ENCODE peak calls at places on chromosomes 5 and 9, in six cellular contexts. One of them, this sample, is unnamed. For H3K4me1 and H3K9me3, the result is how much of the 10 kb centered on the place peaks cover.

GRCh38 chr5:75734913-75735789 is 17.9 kb upstream of the POC5 start:
- DNase-seq in A549: peak
- DNase-seq in left ventricle myocardium inferior: peak
- DNase-seq in lung: no peak
- DNase-seq in right cardiac atrium: no peak
- DNase-seq in psoas muscle: no peak
- DNase-seq in this sample: peak

GRCh38 chr9:20624201-20625002 is 2.1 kb upstream of the MLLT3 start:
- DNase-seq in A549: peak
- DNase-seq in left ventricle myocardium inferior: peak
- DNase-seq in lung: peak
- DNase-seq in right cardiac atrium: peak
- DNase-seq in psoas muscle: no peak
- DNase-seq in this sample: peak

GRCh38 chr5:59562756-59563389 is 330.7 kb downstream of the PDE4D start:
- DNase-seq in A549: peak
- DNase-seq in left ventricle myocardium inferior: no peak
- DNase-seq in lung: peak
- DNase-seq in right cardiac atrium: no peak
- DNase-seq in psoas muscle: peak
- DNase-seq in this sample: no peak

GRCh38 chr5:138696501-138696900 is 56.7 kb upstream of the CTNNA1 start:
- DNase-seq in A549: no peak
- DNase-seq in left ventricle myocardium inferior: no peak
- DNase-seq in lung: no peak
- DNase-seq in right cardiac atrium: peak
- DNase-seq in psoas muscle: no peak
- DNase-seq in this sample: no peak

GRCh38 chr9:114031948-114032688 is 46.0 kb downstream of the AMBP start:
- DNase-seq in A549: no peak
- DNase-seq in left ventricle myocardium inferior: no peak
- DNase-seq in lung: no peak
- DNase-seq in right cardiac atrium: peak
- DNase-seq in psoas muscle: no peak
- DNase-seq in this sample: no peak

GRCh38 chr9:94528886-94529285 is 26.0 kb upstream of the PCAT7 start:
- DNase-seq in A549: no peak
- DNase-seq in left ventricle myocardium inferior: no peak
- DNase-seq in lung: no peak
- DNase-seq in right cardiac atrium: no peak
- DNase-seq in psoas muscle: no peak
- DNase-seq in this sample: no peak

GRCh38 chr5:134120386-134121138 is 6.1 kb downstream of the TCF7 start:
- DNase-seq in A549: no peak
- DNase-seq in left ventricle myocardium inferior: no peak
- DNase-seq in lung: no peak
- DNase-seq in right cardiac atrium: no peak
- DNase-seq in psoas muscle: no peak
- DNase-seq in this sample: no peak

GRCh38 chr5:176418251-176418650 is 1.9 kb upstream of the CLTB start:
- DNase-seq in A549: peak
- DNase-seq in left ventricle myocardium inferior: no peak
- DNase-seq in lung: no peak
- DNase-seq in right cardiac atrium: no peak
- DNase-seq in psoas muscle: no peak
- DNase-seq in this sample: no peak

GRCh38 chr9:2859776-2860379 is 16.0 kb upstream of the PUM3 start:
- DNase-seq in A549: peak
- DNase-seq in left ventricle myocardium inferior: peak
- DNase-seq in lung: peak
- DNase-seq in right cardiac atrium: peak
- DNase-seq in psoas muscle: peak
- DNase-seq in this sample: peak

GRCh38 chr5:10934789-10935355 is 173.8 kb upstream of the DAP start:
- DNase-seq in A549: no peak
- DNase-seq in left ventricle myocardium inferior: no peak
- DNase-seq in lung: no peak
- DNase-seq in right cardiac atrium: no peak
- DNase-seq in psoas muscle: no peak
- DNase-seq in this sample: no peak

GRCh38 chr9:7597716-7598115 is 201.9 kb downstream of the DMAC1 start:
- DNase-seq in A549: no peak
- DNase-seq in left ventricle myocardium inferior: no peak
- DNase-seq in lung: no peak
- DNase-seq in right cardiac atrium: no peak
- DNase-seq in psoas muscle: no peak
- DNase-seq in this sample: no peak

GRCh38 chr9:92943062-92943616 is 4.2 kb upstream of the FGD3 start:
- DNase-seq in A549: no peak
- DNase-seq in left ventricle myocardium inferior: peak
- DNase-seq in lung: no peak
- DNase-seq in right cardiac atrium: no peak
- DNase-seq in psoas muscle: peak
- DNase-seq in this sample: no peak

GRCh38 chr5:40233268-40233667 is 446.4 kb upstream of the PTGER4 start:
- DNase-seq in A549: no peak
- DNase-seq in left ventricle myocardium inferior: no peak
- DNase-seq in lung: no peak
- DNase-seq in right cardiac atrium: no peak
- DNase-seq in psoas muscle: no peak
- DNase-seq in this sample: no peak

GRCh38 chr5:179801304-179802206 is 5.1 kb downstream of the MGAT4B start:
- DNase-seq in A549: peak
- DNase-seq in left ventricle myocardium inferior: peak
- DNase-seq in lung: peak
- DNase-seq in right cardiac atrium: peak
- DNase-seq in psoas muscle: peak
- DNase-seq in this sample: peak

GRCh38 chr9:130331573-130331972 is 66.0 kb downstream of the HMCN2 start:
- DNase-seq in A549: peak
- DNase-seq in left ventricle myocardium inferior: peak
- DNase-seq in lung: peak
- DNase-seq in right cardiac atrium: peak
- DNase-seq in psoas muscle: peak
- DNase-seq in this sample: peak

GRCh38 chr9:130332384-130332926 is 66.9 kb downstream of the HMCN2 start:
- DNase-seq in A549: no peak
- DNase-seq in left ventricle myocardium inferior: no peak
- DNase-seq in lung: no peak
- DNase-seq in right cardiac atrium: no peak
- DNase-seq in psoas muscle: no peak
- DNase-seq in this sample: no peak

GRCh38 chr9:130329061-130329460 is 63.5 kb downstream of the HMCN2 start:
- DNase-seq in A549: no peak
- DNase-seq in left ventricle myocardium inferior: no peak
- DNase-seq in lung: no peak
- DNase-seq in right cardiac atrium: no peak
- DNase-seq in psoas muscle: no peak
- DNase-seq in this sample: no peak

GRCh38 chr9:130330202-130330601 is 64.6 kb downstream of the HMCN2 start:
- DNase-seq in A549: no peak
- DNase-seq in left ventricle myocardium inferior: no peak
- DNase-seq in lung: no peak
- DNase-seq in right cardiac atrium: no peak
- DNase-seq in psoas muscle: no peak
- DNase-seq in this sample: no peak

DNA sequence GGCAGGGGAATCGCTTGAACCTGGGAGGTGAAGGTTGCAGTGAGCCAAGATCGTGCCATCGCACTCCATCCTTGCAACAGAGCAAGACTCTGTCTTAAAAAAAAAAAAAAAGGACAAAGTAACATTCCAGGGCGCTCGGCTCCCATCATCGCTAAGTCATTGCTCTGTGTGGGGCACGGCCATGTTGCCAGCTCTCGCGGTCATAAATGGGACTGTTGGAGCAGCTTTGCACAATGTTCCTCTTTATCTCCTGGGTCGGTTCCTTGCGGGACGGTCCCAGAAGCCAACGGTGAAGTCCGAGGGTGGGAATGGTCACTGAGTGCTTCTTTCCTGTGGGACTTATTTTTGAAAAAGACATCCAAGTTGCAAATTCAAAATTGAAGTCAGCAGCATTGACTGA is 65.5 kb downstream of the HMCN2 start:
- DNase-seq in A549: no peak
- DNase-seq in left ventricle myocardium inferior: no peak
- DNase-seq in lung: no peak
- DNase-seq in right cardiac atrium: peak
- DNase-seq in psoas muscle: no peak
- DNase-seq in this sample: no peak
- H3K4me1 ChIP-seq in A549: under half
- H3K4me1 ChIP-seq in left ventricle myocardium inferior: under half
- H3K4me1 ChIP-seq in lung: under half
- H3K4me1 ChIP-seq in right cardiac atrium: under half
- H3K4me1 ChIP-seq in psoas muscle: under half
- H3K4me1 ChIP-seq in this sample: under half

DNA sequence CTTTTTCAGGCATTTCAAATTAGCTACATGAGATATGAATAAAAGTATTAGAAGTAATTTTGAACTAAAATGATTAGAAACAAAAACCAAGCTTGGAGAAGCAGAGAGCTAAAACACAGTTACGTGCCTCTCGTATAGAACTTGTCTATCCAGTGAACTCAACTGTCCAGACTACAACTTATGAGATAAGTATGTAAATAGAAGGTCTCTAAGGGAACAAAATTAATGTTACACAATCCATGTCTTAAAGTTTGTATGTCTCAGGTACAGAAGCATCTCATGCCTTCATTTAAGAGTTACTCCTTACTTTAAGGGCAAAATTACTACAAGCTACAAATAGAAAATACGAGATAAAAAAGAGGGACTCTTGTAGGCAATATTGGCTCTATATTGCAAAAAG is 316.8 kb downstream of the CETN3 start:
- DNase-seq in A549: no peak
- DNase-seq in left ventricle myocardium inferior: no peak
- DNase-seq in lung: no peak
- DNase-seq in right cardiac atrium: no peak
- DNase-seq in psoas muscle: no peak
- DNase-seq in this sample: no peak
- H3K9me3 ChIP-seq in A549: under half
- H3K9me3 ChIP-seq in left ventricle myocardium inferior: under half
- H3K9me3 ChIP-seq in lung: under half
- H3K9me3 ChIP-seq in right cardiac atrium: under half
- H3K9me3 ChIP-seq in psoas muscle: under half
- H3K9me3 ChIP-seq in this sample: under half

GRCh38 chr9:135987838-135988404 is 26.7 kb upstream of the UBAC1 start:
- DNase-seq in A549: no peak
- DNase-seq in left ventricle myocardium inferior: no peak
- DNase-seq in lung: no peak
- DNase-seq in right cardiac atrium: no peak
- DNase-seq in psoas muscle: no peak
- DNase-seq in this sample: no peak
- H3K4me1 ChIP-seq in A549: under half
- H3K4me1 ChIP-seq in left ventricle myocardium inferior: under half
- H3K4me1 ChIP-seq in lung: under half
- H3K4me1 ChIP-seq in right cardiac atrium: under half
- H3K4me1 ChIP-seq in psoas muscle: under half
- H3K4me1 ChIP-seq in this sample: under half

DNA sequence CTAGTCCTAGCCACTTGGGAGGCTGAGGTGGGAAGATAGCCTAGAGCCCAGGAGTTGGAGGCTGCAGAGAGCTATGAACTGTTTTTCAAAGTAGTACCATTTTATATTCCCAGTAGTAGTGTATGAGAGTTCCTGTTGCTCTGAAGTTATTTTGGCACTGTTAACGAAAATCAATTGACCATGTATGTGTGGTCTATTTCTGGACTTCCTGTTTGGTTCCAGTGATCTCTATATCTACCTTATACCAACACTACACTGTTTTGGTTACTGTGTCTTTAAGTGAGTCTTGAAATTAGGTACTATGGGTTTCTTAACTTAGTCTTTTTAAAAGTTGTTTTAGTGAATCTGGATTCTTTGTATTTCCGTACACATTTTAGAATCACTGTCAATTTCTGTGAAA is 13.6 kb downstream of the SLF1 start:
- DNase-seq in A549: no peak
- DNase-seq in left ventricle myocardium inferior: no peak
- DNase-seq in lung: no peak
- DNase-seq in right cardiac atrium: no peak
- DNase-seq in psoas muscle: no peak
- DNase-seq in this sample: no peak
- H3K9me3 ChIP-seq in A549: under half
- H3K9me3 ChIP-seq in left ventricle myocardium inferior: under half
- H3K9me3 ChIP-seq in lung: under half
- H3K9me3 ChIP-seq in right cardiac atrium: under half
- H3K9me3 ChIP-seq in psoas muscle: under half
- H3K9me3 ChIP-seq in this sample: under half

GRCh38 chr5:121707196-121707595 is 144.5 kb upstream of the FTMT start:
- DNase-seq in A549: no peak
- DNase-seq in left ventricle myocardium inferior: no peak
- DNase-seq in lung: no peak
- DNase-seq in right cardiac atrium: no peak
- DNase-seq in psoas muscle: no peak
- DNase-seq in this sample: no peak
- H3K4me1 ChIP-seq in A549: under half
- H3K4me1 ChIP-seq in left ventricle myocardium inferior: under half
- H3K4me1 ChIP-seq in lung: under half
- H3K4me1 ChIP-seq in right cardiac atrium: under half
- H3K4me1 ChIP-seq in psoas muscle: under half
- H3K4me1 ChIP-seq in this sample: under half

GRCh38 chr9:118331622-118332045 is 627.4 kb downstream of the TLR4 start:
- DNase-seq in A549: peak
- DNase-seq in left ventricle myocardium inferior: no peak
- DNase-seq in lung: no peak
- DNase-seq in right cardiac atrium: peak
- DNase-seq in psoas muscle: no peak
- DNase-seq in this sample: no peak

GRCh38 chr9:118321823-118322222 is 617.6 kb downstream of the TLR4 start:
- DNase-seq in A549: no peak
- DNase-seq in left ventricle myocardium inferior: no peak
- DNase-seq in lung: no peak
- DNase-seq in right cardiac atrium: no peak
- DNase-seq in psoas muscle: no peak
- DNase-seq in this sample: no peak

GRCh38 chr9:118325757-118326156 is 621.6 kb downstream of the TLR4 start:
- DNase-seq in A549: no peak
- DNase-seq in left ventricle myocardium inferior: no peak
- DNase-seq in lung: no peak
- DNase-seq in right cardiac atrium: no peak
- DNase-seq in psoas muscle: no peak
- DNase-seq in this sample: no peak

GRCh38 chr9:118330191-118330986 is 626.2 kb downstream of the TLR4 start:
- DNase-seq in A549: no peak
- DNase-seq in left ventricle myocardium inferior: no peak
- DNase-seq in lung: no peak
- DNase-seq in right cardiac atrium: no peak
- DNase-seq in psoas muscle: no peak
- DNase-seq in this sample: no peak

GRCh38 chr9:118326326-118326725 is 622.1 kb downstream of the TLR4 start:
- DNase-seq in A549: no peak
- DNase-seq in left ventricle myocardium inferior: no peak
- DNase-seq in lung: no peak
- DNase-seq in right cardiac atrium: no peak
- DNase-seq in psoas muscle: no peak
- DNase-seq in this sample: no peak
- H3K9me3 ChIP-seq in A549: under half
- H3K9me3 ChIP-seq in left ventricle myocardium inferior: under half
- H3K9me3 ChIP-seq in lung: under half
- H3K9me3 ChIP-seq in right cardiac atrium: under half
- H3K9me3 ChIP-seq in psoas muscle: under half
- H3K9me3 ChIP-seq in this sample: under half

GRCh38 chr9:136057236-136058151 is 37.6 kb downstream of the NACC2 start:
- DNase-seq in A549: no peak
- DNase-seq in left ventricle myocardium inferior: no peak
- DNase-seq in lung: no peak
- DNase-seq in right cardiac atrium: no peak
- DNase-seq in psoas muscle: no peak
- DNase-seq in this sample: no peak
- H3K4me1 ChIP-seq in A549: half or more
- H3K4me1 ChIP-seq in left ventricle myocardium inferior: half or more
- H3K4me1 ChIP-seq in lung: under half
- H3K4me1 ChIP-seq in right cardiac atrium: under half
- H3K4me1 ChIP-seq in psoas muscle: under half
- H3K4me1 ChIP-seq in this sample: under half